ENCODE peak calls at places on chromosome 13, in five cellular contexts. R is CD8-positive, alpha-beta memory T cell; I is IMR-90; B is HepG2; U is tibial nerve. L is an unnamed sample.

GRCh38 chr13:108929532-108929931 is 300.1 kb downstream of the MYO16 start:
- DNase-seq in R (no peak), I (no peak), B (no peak), U (no peak), L (no peak)

GRCh38 chr13:48210178-48210577 is 22.8 kb upstream of the ITM2B start:
- DNase-seq in R (no peak), I (peak; percentile 86), B (no peak), U (no peak), L (no peak)

GRCh38 chr13:112636401-112636975 is 48.5 kb upstream of the TUBGCP3 start:
- DNase-seq in R (no peak), I (no peak), B (no peak), U (no peak), L (no peak)

GRCh38 chr13:35139591-35139990 is 197.5 kb downstream of the NBEA start:
- DNase-seq in R (no peak), I (peak; percentile 31), B (no peak), U (no peak), L (no peak)

GRCh38 chr13:105918842-105919741 is 616.4 kb downstream of the EFNB2 start:
- DNase-seq in R (no peak), I (peak; percentile 82), B (peak; percentile 3), U (no peak), L (no peak)

GRCh38 chr13:91323349-91323748 is 24.1 kb upstream of the MIR17HG start:
- DNase-seq in R (no peak), I (no peak), B (no peak), U (no peak), L (no peak)

GRCh38 chr13:112651750-112652511 is 37.9 kb upstream of the ATP11A start:
- DNase-seq in R (no peak), I (no peak), B (no peak), U (no peak), L (no peak)

GRCh38 chr13:35966024-35966423 is 165.2 kb downstream of the DCLK1 start:
- DNase-seq in R (no peak), I (no peak), B (no peak), U (no peak), L (no peak)

GRCh38 chr13:28220166-28220565 is 81.8 kb downstream of the PAN3 start:
- DNase-seq in R (no peak), I (peak; percentile 46), B (no peak), U (no peak), L (no peak)

GRCh38 chr13:49669735-49670309 is 21.5 kb downstream of the EBPL start:
- DNase-seq in R (no peak), I (peak; percentile 81), B (peak; percentile 60), U (no peak), L (no peak)

GRCh38 chr13:94079876-94080275 is 399.6 kb downstream of the DCT start:
- DNase-seq in R (no peak), I (peak; percentile 54), B (no peak), U (no peak), L (no peak)

GRCh38 chr13:107124129-107124718 is 556.3 kb upstream of the ARGLU1 start:
- DNase-seq in R (no peak), I (peak; percentile 36), B (peak; percentile 18), U (no peak), L (no peak)

GRCh38 chr13:107882708-107883560 is 332.4 kb downstream of the LIG4 start:
- DNase-seq in R (no peak), I (no peak), B (no peak), U (no peak), L (no peak)

GRCh38 chr13:94065741-94066140 is 413.7 kb downstream of the DCT start:
- DNase-seq in R (no peak), I (peak; percentile 78), B (no peak), U (no peak), L (no peak)

GRCh38 chr13:96781141-96781540 is 213.1 kb downstream of the OXGR1 start:
- DNase-seq in R (no peak), I (no peak), B (no peak), U (peak; percentile 24), L (no peak)

GRCh38 chr13:43405457-43405856 is 381.3 kb downstream of the ENOX1 start:
- DNase-seq in R (no peak), I (peak; percentile 74), B (no peak), U (no peak), L (no peak)

GRCh38 chr13:40777166-40777956 is 6.4 kb upstream of the MRPS31 start:
- DNase-seq in R (peak; percentile 41), I (peak; percentile 37), B (peak; percentile 71), U (no peak), L (no peak)

GRCh38 chr13:42707003-42707402 is 74.4 kb upstream of the FAM216B start:
- DNase-seq in R (no peak), I (peak; percentile 18), B (no peak), U (no peak), L (no peak)

DNA sequence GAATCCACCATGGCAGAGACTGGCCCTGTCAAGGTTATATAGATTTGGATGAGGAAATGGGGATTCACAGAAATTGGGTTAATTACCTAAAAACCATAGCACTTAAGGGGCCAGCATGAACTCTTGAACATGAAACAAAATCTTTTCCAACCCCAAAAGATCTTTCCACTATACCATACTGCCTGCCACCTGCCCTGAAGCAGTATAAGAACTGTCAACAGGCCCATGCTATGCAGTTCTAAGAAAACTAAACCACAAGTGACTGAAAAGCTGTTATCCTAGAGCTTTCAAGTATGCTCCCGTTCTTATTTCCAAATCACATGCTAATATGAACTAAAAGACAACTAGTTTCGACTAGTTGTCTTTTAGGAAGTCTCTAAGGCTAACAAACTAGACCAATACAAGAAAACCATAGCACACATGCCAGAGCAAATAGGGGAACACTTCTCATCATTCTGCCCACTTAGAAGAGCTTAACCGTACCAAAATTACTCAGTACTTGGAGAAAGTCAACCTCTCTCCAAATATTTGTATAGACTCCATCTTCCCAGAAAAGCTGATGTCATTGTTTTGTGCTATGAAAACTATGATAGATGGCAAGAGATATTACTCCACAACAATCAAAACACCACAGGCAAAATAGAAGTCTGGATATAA is 27.5 kb downstream of the HSPH1 start:
- DNase-seq in R (no peak), I (no peak), B (no peak), U (no peak), L (no peak)
- H3K4me1 ChIP-seq in R (no peaks in the 10 kb centered on the region), I (peaks cover 2% of the 10 kb centered on the region), B (peaks cover 4% of the 10 kb centered on the region), U (no peaks in the 10 kb centered on the region), L (no peaks in the 10 kb centered on the region)

DNA sequence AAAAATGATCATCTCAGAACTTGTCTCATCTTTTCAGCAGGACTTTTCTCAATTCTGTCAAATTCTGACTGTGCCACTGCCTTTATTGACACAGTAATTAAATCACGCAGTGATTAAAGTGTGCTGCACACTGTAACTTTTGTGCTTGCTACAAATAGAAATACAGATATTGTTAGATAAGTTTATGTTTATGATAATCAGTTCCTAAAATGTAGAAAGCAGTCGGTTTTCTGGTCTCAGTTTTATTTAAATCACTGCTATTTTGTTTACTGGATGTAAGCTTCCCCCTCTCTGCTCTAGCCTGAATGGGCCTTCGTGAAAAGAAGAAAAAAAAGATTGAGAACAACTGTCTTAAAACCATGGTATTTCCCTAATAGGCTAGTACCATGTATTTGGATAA is 258.8 kb upstream of the STARD13 start:
- DNase-seq in R (no peak), I (no peak), B (no peak), U (no peak), L (no peak)
- H3K27ac ChIP-seq in R (no peak overlapping the region), I (peak overlapping the region; percentile 13), B (peak overlapping the region; percentile 99), U (peak overlapping the region; percentile 95), L (peak overlapping the region; percentile 98)

GRCh38 chr13:46170687-46171086 is 11.3 kb downstream of the LCP1 start:
- DNase-seq in R (peak; percentile 60), I (no peak), B (peak; percentile 10), U (no peak), L (peak; percentile 13)
- H3K4me1 ChIP-seq in R (peaks cover 99% of the 10 kb centered on the region), I (no peaks in the 10 kb centered on the region), B (peaks cover 12% of the 10 kb centered on the region), U (no peaks in the 10 kb centered on the region), L (peaks cover 90% of the 10 kb centered on the region)

GRCh38 chr13:98220188-98220765 is 43.2 kb upstream of the RNF113B start:
- DNase-seq in R (no peak), I (no peak), B (no peak), U (no peak), L (no peak)
- H3K27ac ChIP-seq in R (no peak overlapping the region), I (peak overlapping the region; percentile 27), B (no peak overlapping the region), U (no peak overlapping the region), L (no peak overlapping the region)

GRCh38 chr13:98143601-98144500 is 957 bp downstream of the FARP1 start:
- DNase-seq in R (no peak), I (peak; percentile 44), B (no peak), U (peak; percentile 15), L (no peak)

GRCh38 chr13:98142427-98143156 is at the start of gene FARP1:
- DNase-seq in R (peak; percentile 1), I (peak; percentile 65), B (peak; percentile 62), U (peak; percentile 58), L (no peak)

GRCh38 chr13:98141938-98142426 is 912 bp upstream of the FARP1 start:
- DNase-seq in R (no peak), I (no peak), B (no peak), U (no peak), L (no peak)

GRCh38 chr13:98143157-98143553 is 261 bp downstream of the FARP1 start:
- DNase-seq in R (no peak), I (no peak), B (no peak), U (no peak), L (no peak)

DNA sequence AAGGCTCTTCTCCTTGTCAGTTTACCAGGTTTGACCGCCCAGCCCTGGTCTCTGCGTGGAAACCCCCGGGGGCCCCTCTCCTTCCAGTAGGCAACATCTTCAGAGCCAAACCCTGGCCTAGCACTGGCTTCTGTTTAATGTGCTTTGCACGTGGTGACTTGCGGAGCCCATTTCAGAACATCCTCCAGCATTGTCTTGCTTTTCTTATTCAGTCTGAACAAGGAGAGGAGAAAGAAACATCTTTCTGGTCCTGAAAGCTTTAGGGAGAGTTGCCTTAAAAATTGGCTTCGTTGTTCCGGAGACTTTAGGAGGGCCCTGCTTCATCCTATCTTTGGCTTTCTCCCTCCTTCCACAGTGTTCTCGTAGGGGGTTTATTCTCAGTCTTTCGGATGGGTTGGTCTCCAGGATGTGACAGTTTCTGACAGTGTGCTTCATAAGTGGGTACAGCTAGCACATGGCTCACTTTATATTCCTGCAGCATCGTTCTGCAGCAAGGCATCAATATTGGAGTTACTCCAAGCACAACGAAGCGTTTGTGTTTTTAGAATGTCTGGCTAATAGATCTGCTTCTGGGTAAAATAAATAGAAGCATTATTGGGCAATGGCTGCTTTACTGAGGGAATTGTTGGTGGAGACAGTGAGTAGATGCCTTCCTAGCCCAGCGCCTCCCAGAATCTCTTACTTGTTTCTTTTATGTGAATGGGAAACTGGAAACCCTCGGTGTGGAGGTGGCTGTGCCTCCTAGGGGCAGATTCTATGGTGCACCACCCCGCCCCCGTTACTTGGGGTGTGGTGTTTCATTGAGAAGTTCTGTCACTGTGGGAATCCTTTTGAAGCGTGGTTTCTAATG is 1.8 kb downstream of the FARP1 start:
- DNase-seq in R (no peak), I (peak; percentile 77), B (peak; percentile 86), U (no peak), L (no peak)
- H3K4me1 ChIP-seq in R (no peaks in the 10 kb centered on the region), I (peaks cover 8% of the 10 kb centered on the region), B (peaks cover 58% of the 10 kb centered on the region), U (no peaks in the 10 kb centered on the region), L (peaks cover 11% of the 10 kb centered on the region)

GRCh38 chr13:51802601-51803000 is 1.4 kb downstream of the DHRS12 start:
- DNase-seq in R (no peak), I (no peak), B (no peak), U (no peak), L (no peak)
- H3K27ac ChIP-seq in R (peak overlapping the region; percentile 99), I (no peak overlapping the region), B (no peak overlapping the region), U (peak overlapping the region; percentile 96), L (peak overlapping the region; percentile 99)

L was measured in effector memory CD4-positive, alpha-beta T cell.